ENCODE peak calls at places on chromosome 1, in six cellular contexts. One of them, this sample, is unnamed.

GRCh38 chr1:221923921-221924598 is 182.2 kb upstream of the DUSP10 start:
- DNase-seq in esophagus squamous epithelium: no peak
- DNase-seq in stomach: no peak
- DNase-seq in GM12891: no peak
- DNase-seq in endothelial cell of umbilical vein: no peak
- DNase-seq in breast epithelium: no peak
- DNase-seq in this sample: no peak

GRCh38 chr1:26941311-26941710 is 19.0 kb downstream of the KDF1 start:
- DNase-seq in esophagus squamous epithelium: no peak
- DNase-seq in stomach: no peak
- DNase-seq in GM12891: no peak
- DNase-seq in endothelial cell of umbilical vein: no peak
- DNase-seq in breast epithelium: no peak
- DNase-seq in this sample: no peak

GRCh38 chr1:226447932-226448670 is 40.2 kb upstream of the PARP1 start:
- DNase-seq in esophagus squamous epithelium: no peak
- DNase-seq in stomach: no peak
- DNase-seq in GM12891: no peak
- DNase-seq in endothelial cell of umbilical vein: no peak
- DNase-seq in breast epithelium: no peak
- DNase-seq in this sample: no peak

GRCh38 chr1:62286778-62287224 is 32.4 kb downstream of the KANK4 start:
- DNase-seq in esophagus squamous epithelium: no peak
- DNase-seq in stomach: no peak
- DNase-seq in GM12891: no peak
- DNase-seq in endothelial cell of umbilical vein: no peak
- DNase-seq in breast epithelium: no peak
- DNase-seq in this sample: peak; percentile 36

GRCh38 chr1:237108299-237109040 is 66.5 kb downstream of the RYR2 start:
- DNase-seq in esophagus squamous epithelium: no peak
- DNase-seq in stomach: no peak
- DNase-seq in GM12891: no peak
- DNase-seq in endothelial cell of umbilical vein: no peak
- DNase-seq in breast epithelium: no peak
- DNase-seq in this sample: no peak

GRCh38 chr1:164685247-164685646 is 126.3 kb downstream of the PBX1 start:
- DNase-seq in esophagus squamous epithelium: no peak
- DNase-seq in stomach: no peak
- DNase-seq in GM12891: no peak
- DNase-seq in endothelial cell of umbilical vein: no peak
- DNase-seq in breast epithelium: no peak
- DNase-seq in this sample: no peak

GRCh38 chr1:164774819-164775654 is 216.1 kb downstream of the PBX1 start:
- DNase-seq in esophagus squamous epithelium: no peak
- DNase-seq in stomach: no peak
- DNase-seq in GM12891: no peak
- DNase-seq in endothelial cell of umbilical vein: peak; percentile 13
- DNase-seq in breast epithelium: no peak
- DNase-seq in this sample: no peak

GRCh38 chr1:207025144-207025880 is 7.2 kb downstream of the C1orf116 start:
- DNase-seq in esophagus squamous epithelium: no peak
- DNase-seq in stomach: peak; percentile 72
- DNase-seq in GM12891: no peak
- DNase-seq in endothelial cell of umbilical vein: peak; percentile 11
- DNase-seq in breast epithelium: no peak
- DNase-seq in this sample: no peak

GRCh38 chr1:31576201-31576669 is at the start of gene TINAGL1:
- DNase-seq in esophagus squamous epithelium: no peak
- DNase-seq in stomach: peak; percentile 91
- DNase-seq in GM12891: no peak
- DNase-seq in endothelial cell of umbilical vein: peak; percentile 48
- DNase-seq in breast epithelium: peak; percentile 93
- DNase-seq in this sample: no peak

GRCh38 chr1:220338759-220339158 is 66.5 kb upstream of the RAB3GAP2 start:
- DNase-seq in esophagus squamous epithelium: no peak
- DNase-seq in stomach: no peak
- DNase-seq in GM12891: no peak
- DNase-seq in endothelial cell of umbilical vein: no peak
- DNase-seq in breast epithelium: no peak
- DNase-seq in this sample: no peak

GRCh38 chr1:17189632-17190525 is 15.0 kb upstream of the PADI1 start:
- DNase-seq in esophagus squamous epithelium: no peak
- DNase-seq in stomach: peak; percentile 19
- DNase-seq in GM12891: no peak
- DNase-seq in endothelial cell of umbilical vein: no peak
- DNase-seq in breast epithelium: peak; percentile 72
- DNase-seq in this sample: peak; percentile 53

GRCh38 chr1:190497561-190497960 is 19.9 kb upstream of the BRINP3 start:
- DNase-seq in esophagus squamous epithelium: no peak
- DNase-seq in stomach: no peak
- DNase-seq in GM12891: no peak
- DNase-seq in endothelial cell of umbilical vein: no peak
- DNase-seq in breast epithelium: no peak
- DNase-seq in this sample: no peak

GRCh38 chr1:151166506-151166956 is 587 bp downstream of the SCNM1 start:
- DNase-seq in esophagus squamous epithelium: no peak
- DNase-seq in stomach: no peak
- DNase-seq in GM12891: no peak
- DNase-seq in endothelial cell of umbilical vein: no peak
- DNase-seq in breast epithelium: no peak
- DNase-seq in this sample: peak; percentile 78

GRCh38 chr1:200880212-200880611 is 7.4 kb downstream of the GPR25 start:
- DNase-seq in esophagus squamous epithelium: no peak
- DNase-seq in stomach: no peak
- DNase-seq in GM12891: no peak
- DNase-seq in endothelial cell of umbilical vein: no peak
- DNase-seq in breast epithelium: no peak
- DNase-seq in this sample: no peak

GRCh38 chr1:7993593-7994479 is 32.3 kb downstream of the ERRFI1 start:
- DNase-seq in esophagus squamous epithelium: no peak
- DNase-seq in stomach: no peak
- DNase-seq in GM12891: no peak
- DNase-seq in endothelial cell of umbilical vein: no peak
- DNase-seq in breast epithelium: no peak
- DNase-seq in this sample: no peak

GRCh38 chr1:150192012-150192411 is 42.3 kb downstream of the PLEKHO1 start:
- DNase-seq in esophagus squamous epithelium: no peak
- DNase-seq in stomach: no peak
- DNase-seq in GM12891: no peak
- DNase-seq in endothelial cell of umbilical vein: no peak
- DNase-seq in breast epithelium: no peak
- DNase-seq in this sample: peak; percentile 41

GRCh38 chr1:75334876-75335275 is 200.7 kb downstream of the LHX8 start:
- DNase-seq in esophagus squamous epithelium: no peak
- DNase-seq in stomach: no peak
- DNase-seq in GM12891: no peak
- DNase-seq in endothelial cell of umbilical vein: no peak
- DNase-seq in breast epithelium: no peak
- DNase-seq in this sample: no peak

GRCh38 chr1:924619-925323 is 1.0 kb downstream of the SAMD11 start:
- DNase-seq in esophagus squamous epithelium: no peak
- DNase-seq in stomach: peak; percentile 59
- DNase-seq in GM12891: no peak
- DNase-seq in endothelial cell of umbilical vein: peak; percentile 15
- DNase-seq in breast epithelium: no peak
- DNase-seq in this sample: no peak

GRCh38 chr1:163315773-163316374 is 5.9 kb upstream of the NUF2 start:
- DNase-seq in esophagus squamous epithelium: no peak
- DNase-seq in stomach: peak; percentile 27
- DNase-seq in GM12891: no peak
- DNase-seq in endothelial cell of umbilical vein: peak; percentile 63
- DNase-seq in breast epithelium: no peak
- DNase-seq in this sample: no peak

GRCh38 chr1:183249941-183250452 is 63.9 kb downstream of the LAMC2 start:
- DNase-seq in esophagus squamous epithelium: no peak
- DNase-seq in stomach: no peak
- DNase-seq in GM12891: no peak
- DNase-seq in endothelial cell of umbilical vein: no peak
- DNase-seq in breast epithelium: no peak
- DNase-seq in this sample: no peak

GRCh38 chr1:65630855-65631254 is 161.8 kb upstream of the PDE4B start:
- DNase-seq in esophagus squamous epithelium: no peak
- DNase-seq in stomach: no peak
- DNase-seq in GM12891: no peak
- DNase-seq in endothelial cell of umbilical vein: peak; percentile 77
- DNase-seq in breast epithelium: no peak
- DNase-seq in this sample: no peak

GRCh38 chr1:155322953-155323728 is 2.4 kb downstream of the RUSC1 start:
- DNase-seq in esophagus squamous epithelium: no peak
- DNase-seq in stomach: peak; percentile 86
- DNase-seq in GM12891: peak; percentile 92
- DNase-seq in endothelial cell of umbilical vein: peak; percentile 95
- DNase-seq in breast epithelium: peak; percentile 83
- DNase-seq in this sample: peak; percentile 87
- TF ChIP-seq POLR2A in esophagus squamous epithelium: no peak
- TF ChIP-seq POLR2A in stomach: no peak
- TF ChIP-seq POLR2A in GM12891: no peak
- TF ChIP-seq POLR2A in endothelial cell of umbilical vein: peak; percentile 67
- TF ChIP-seq POLR2A in breast epithelium: no peak
- TF ChIP-seq POLR2A in this sample: peak; percentile 18

GRCh38 chr1:85464497-85465098 is 361 bp downstream of the DDAH1 start:
- DNase-seq in esophagus squamous epithelium: no peak
- DNase-seq in stomach: peak; percentile 68
- DNase-seq in GM12891: peak; percentile 39
- DNase-seq in endothelial cell of umbilical vein: peak; percentile 90
- DNase-seq in breast epithelium: peak; percentile 30
- DNase-seq in this sample: peak; percentile 66

GRCh38 chr1:85465791-85466134 is 804 bp upstream of the DDAH1 start:
- DNase-seq in esophagus squamous epithelium: no peak
- DNase-seq in stomach: no peak
- DNase-seq in GM12891: no peak
- DNase-seq in endothelial cell of umbilical vein: peak; percentile 28
- DNase-seq in breast epithelium: no peak
- DNase-seq in this sample: no peak

GRCh38 chr1:85467036-85467435 is 2.1 kb upstream of the DDAH1 start:
- DNase-seq in esophagus squamous epithelium: no peak
- DNase-seq in stomach: no peak
- DNase-seq in GM12891: no peak
- DNase-seq in endothelial cell of umbilical vein: no peak
- DNase-seq in breast epithelium: no peak
- DNase-seq in this sample: no peak

GRCh38 chr1:85463666-85464496 is 1.1 kb downstream of the DDAH1 start:
- DNase-seq in esophagus squamous epithelium: no peak
- DNase-seq in stomach: no peak
- DNase-seq in GM12891: no peak
- DNase-seq in endothelial cell of umbilical vein: no peak
- DNase-seq in breast epithelium: no peak
- DNase-seq in this sample: no peak

DNA sequence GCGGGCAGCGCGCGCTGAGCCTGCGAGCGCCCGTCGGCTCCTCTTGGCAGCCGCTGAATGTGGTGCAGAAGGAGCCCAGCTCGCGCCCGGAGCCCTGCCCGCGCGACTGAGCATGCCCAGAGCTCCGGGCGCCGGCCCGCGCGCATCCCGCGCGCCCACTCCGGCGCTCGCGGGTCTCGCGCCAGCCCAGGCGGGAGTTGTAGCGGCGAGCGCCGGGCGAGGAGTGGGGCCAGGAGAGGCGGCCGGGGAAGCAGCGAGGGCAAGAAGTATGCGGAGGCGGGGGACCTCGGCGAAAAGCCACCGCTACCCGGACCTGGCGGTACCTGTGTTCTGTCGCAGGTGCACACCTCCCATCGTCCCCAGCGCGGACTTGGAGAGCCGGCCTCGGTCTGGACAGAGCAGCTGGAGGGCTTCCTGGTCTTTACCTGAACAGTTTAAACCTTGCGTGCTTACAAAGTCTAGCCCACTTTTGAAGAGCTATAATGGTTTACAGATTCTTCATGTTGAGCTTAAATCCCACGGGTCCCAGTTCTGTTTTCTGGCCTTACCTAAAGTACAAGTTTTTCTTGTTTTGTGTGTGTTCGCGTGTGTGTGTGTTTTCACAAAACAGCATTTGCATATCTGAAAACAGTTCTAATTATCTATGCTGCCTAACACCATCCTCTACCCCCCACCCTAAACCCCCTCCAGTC is at the start of gene DDAH1:
- DNase-seq in esophagus squamous epithelium: no peak
- DNase-seq in stomach: peak; percentile 83
- DNase-seq in GM12891: peak; percentile 37
- DNase-seq in endothelial cell of umbilical vein: peak; percentile 59
- DNase-seq in breast epithelium: peak; percentile 50
- DNase-seq in this sample: peak; percentile 52
- TF ChIP-seq POLR2A in esophagus squamous epithelium: no peak
- TF ChIP-seq POLR2A in stomach: no peak
- TF ChIP-seq POLR2A in GM12891: no peak
- TF ChIP-seq POLR2A in endothelial cell of umbilical vein: peak; percentile 59
- TF ChIP-seq POLR2A in breast epithelium: no peak
- TF ChIP-seq POLR2A in this sample: peak; percentile 40

DNA sequence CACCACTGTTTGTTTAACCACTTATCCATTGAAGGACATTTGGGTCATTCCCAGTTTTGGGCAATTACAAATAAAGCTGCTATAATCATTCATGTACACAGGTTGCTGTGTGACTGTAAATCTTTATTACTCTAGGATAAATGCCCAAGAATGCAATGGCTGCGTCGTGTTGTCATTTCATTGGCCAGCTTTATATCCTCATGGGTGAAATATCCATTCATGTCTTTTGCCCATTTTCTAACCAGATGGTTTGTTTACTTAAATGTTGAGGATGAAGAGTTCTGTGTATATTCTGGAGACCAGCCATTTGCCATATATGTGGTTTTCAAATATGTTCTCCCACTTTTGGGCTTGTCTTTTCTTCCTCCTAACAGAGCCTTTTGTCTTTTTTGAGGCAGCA is 25.3 kb downstream of the TRIM11 start:
- DNase-seq in esophagus squamous epithelium: no peak
- DNase-seq in stomach: no peak
- DNase-seq in GM12891: no peak
- DNase-seq in endothelial cell of umbilical vein: no peak
- DNase-seq in breast epithelium: no peak
- DNase-seq in this sample: no peak
- TF ChIP-seq POLR2A in esophagus squamous epithelium: no peak
- TF ChIP-seq POLR2A in stomach: no peak
- TF ChIP-seq POLR2A in GM12891: no peak
- TF ChIP-seq POLR2A in endothelial cell of umbilical vein: no peak
- TF ChIP-seq POLR2A in breast epithelium: no peak
- TF ChIP-seq POLR2A in this sample: no peak

GRCh38 chr1:2137257-2138121 is 57.1 kb downstream of the FAAP20 start:
- DNase-seq in esophagus squamous epithelium: no peak
- DNase-seq in stomach: no peak
- DNase-seq in GM12891: no peak
- DNase-seq in endothelial cell of umbilical vein: no peak
- DNase-seq in breast epithelium: no peak
- DNase-seq in this sample: no peak
- TF ChIP-seq POLR2A in esophagus squamous epithelium: no peak
- TF ChIP-seq POLR2A in stomach: no peak
- TF ChIP-seq POLR2A in GM12891: no peak
- TF ChIP-seq POLR2A in endothelial cell of umbilical vein: no peak
- TF ChIP-seq POLR2A in breast epithelium: no peak
- TF ChIP-seq POLR2A in this sample: no peak

GRCh38 chr1:64200064-64200463 is 3.4 kb upstream of the UBE2U start:
- DNase-seq in esophagus squamous epithelium: no peak
- DNase-seq in stomach: no peak
- DNase-seq in GM12891: no peak
- DNase-seq in endothelial cell of umbilical vein: no peak
- DNase-seq in breast epithelium: no peak
- DNase-seq in this sample: no peak
- TF ChIP-seq POLR2A in esophagus squamous epithelium: no peak
- TF ChIP-seq POLR2A in stomach: no peak
- TF ChIP-seq POLR2A in GM12891: no peak
- TF ChIP-seq POLR2A in endothelial cell of umbilical vein: no peak
- TF ChIP-seq POLR2A in breast epithelium: no peak
- TF ChIP-seq POLR2A in this sample: no peak

GRCh38 chr1:101259744-101260148 is 22.9 kb downstream of the S1PR1 start:
- DNase-seq in esophagus squamous epithelium: no peak
- DNase-seq in stomach: no peak
- DNase-seq in GM12891: no peak
- DNase-seq in endothelial cell of umbilical vein: peak; percentile 83
- DNase-seq in breast epithelium: no peak
- DNase-seq in this sample: no peak
- TF ChIP-seq POLR2A in esophagus squamous epithelium: no peak
- TF ChIP-seq POLR2A in stomach: no peak
- TF ChIP-seq POLR2A in GM12891: no peak
- TF ChIP-seq POLR2A in endothelial cell of umbilical vein: no peak
- TF ChIP-seq POLR2A in breast epithelium: no peak
- TF ChIP-seq POLR2A in this sample: no peak

This sample was measured in H54.